ENCODE peak calls at places on chromosomes 5 and 9, in nine cellular contexts. X, Y, U, L, J, F, Q, M and K are unnamed samples.
A peak's percentile ranks its signal among the peaks of the same experiment; 100 is the strongest.

GRCh38 chr5:171562822-171563221 is 143.4 kb downstream of the FGF18 start:
- DNase-seq in F (no peak), Q (no peak), L (no peak), Y (no peak), J (no peak), U (no peak), M (no peak), X (no peak), K (no peak)

GRCh38 chr5:163658702-163659567 is 153.5 kb downstream of the MAT2B start:
- DNase-seq in L (peak; percentile 7), Y (no peak), J (no peak), U (no peak), F (no peak), M (peak; percentile 67), Q (no peak), X (peak; percentile 75), K (no peak)

GRCh38 chr9:131625848-131626670 is 80.7 kb downstream of the PRRT1B start:
- DNase-seq in Y (no peak), J (no peak), U (no peak), Q (no peak), X (no peak), M (peak; percentile 79), F (no peak), L (no peak), K (no peak)

GRCh38 chr9:38682713-38683112 is 37.2 kb downstream of the FAM240B start:
- DNase-seq in Y (no peak), J (no peak), M (no peak), U (peak; percentile 14), F (no peak), L (no peak), X (peak; percentile 93), Q (peak; percentile 92), K (peak; percentile 90)

GRCh38 chr9:108443741-108444140 is 412.0 kb downstream of the ACTL7B start:
- DNase-seq in U (no peak), F (no peak), X (peak; percentile 81), Y (no peak), J (no peak), M (no peak), L (no peak), Q (peak; percentile 81), K (no peak)

GRCh38 chr5:98108497-98108896 is 665.0 kb upstream of the RGMB start:
- DNase-seq in J (no peak), F (no peak), M (no peak), L (no peak), U (no peak), Y (no peak), X (peak; percentile 71), Q (peak; percentile 97), K (peak; percentile 39)

GRCh38 chr9:35792044-35792813 is 838 bp downstream of the NPR2 start:
- DNase-seq in X (no peak), F (no peak), Q (no peak), J (no peak), L (no peak), Y (no peak), U (no peak), M (no peak), K (no peak)

GRCh38 chr9:137606005-137606601 is 617 bp downstream of the ARRDC1 start:
- DNase-seq in L (peak; percentile 65), U (no peak), J (no peak), Q (no peak), X (peak; percentile 37), Y (no peak), M (peak; percentile 65), F (peak; percentile 53), K (no peak)

GRCh38 chr9:121652838-121653231 is 1.4 kb downstream of the DAB2IP start:
- DNase-seq in Y (no peak), U (no peak), X (no peak), F (no peak), L (no peak), Q (no peak), M (no peak), J (no peak), K (no peak)

GRCh38 chr9:121650220-121651013 is 1.0 kb upstream of the DAB2IP start:
- DNase-seq in Q (peak; percentile 53), L (peak; percentile 48), X (peak; percentile 76), M (peak; percentile 91), Y (no peak), J (no peak), F (peak; percentile 42), U (peak; percentile 27), K (peak; percentile 56)

GRCh38 chr9:121651295-121652036 is at the start of gene DAB2IP:
- DNase-seq in Q (peak; percentile 52), L (peak; percentile 67), F (no peak), X (peak; percentile 88), J (no peak), M (peak; percentile 93), U (no peak), Y (peak; percentile 47), K (peak; percentile 74)

GRCh38 chr9:121651014-121651294 is 480 bp upstream of the DAB2IP start:
- DNase-seq in L (no peak), X (no peak), U (no peak), J (no peak), M (no peak), Y (no peak), Q (no peak), F (no peak), K (no peak)

DNA sequence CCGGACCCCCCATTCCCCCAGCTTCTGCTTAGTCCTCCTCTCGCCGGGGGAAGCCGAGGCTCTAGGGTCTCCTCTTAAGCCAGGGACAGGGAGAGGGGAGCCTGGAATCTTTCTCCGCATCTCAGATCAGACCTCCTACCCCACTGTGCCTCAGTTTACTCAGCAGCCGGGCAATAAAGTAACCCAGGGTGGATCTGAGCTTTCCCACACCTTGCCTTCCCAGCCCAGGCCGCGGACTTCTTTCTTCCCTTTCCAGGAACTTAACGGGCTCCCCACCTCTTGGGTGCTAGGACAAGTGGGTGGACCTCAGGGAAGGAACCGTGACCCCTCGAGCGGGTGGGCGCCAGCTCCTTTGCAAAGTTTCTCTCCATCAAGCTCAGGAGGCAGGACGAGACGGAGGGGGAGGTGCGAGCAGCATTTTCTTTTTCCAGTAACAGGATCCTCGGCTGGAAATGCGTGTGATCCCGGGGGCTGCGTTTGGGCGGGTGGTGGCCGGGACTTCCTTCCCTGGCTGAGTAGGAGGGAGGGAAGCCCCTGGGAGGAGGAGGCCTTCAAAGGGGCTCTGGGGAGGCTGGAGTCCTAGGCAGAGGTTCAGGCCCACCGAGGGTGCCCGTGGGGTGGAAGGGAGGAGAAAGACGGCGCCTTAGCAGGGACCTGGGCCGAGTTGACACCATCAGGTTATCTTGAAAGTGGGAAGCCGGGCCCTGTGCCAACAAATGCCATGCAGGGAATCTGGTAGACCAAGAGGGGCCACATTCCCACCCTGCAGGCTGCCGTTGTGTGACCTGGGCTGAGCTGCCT is 803 bp downstream of the DAB2IP start:
- DNase-seq in U (no peak), X (peak; percentile 60), Q (no peak), L (no peak), M (peak; percentile 52), F (no peak), J (no peak), Y (no peak), K (no peak)
- H3K4me3 ChIP-seq in U (no peak overlapping the region), X (peak overlapping the region; percentile 67), Q (peak overlapping the region; percentile 78), L (peak overlapping the region; percentile 45), M (peak overlapping the region; percentile 59), F (peak overlapping the region; percentile 44), J (peak overlapping the region; percentile 75), Y (peak overlapping the region; percentile 56), K (peak overlapping the region; percentile 56)

GRCh38 chr5:158287643-158288228 is 428.8 kb upstream of the CLINT1 start:
- DNase-seq in Y (peak; percentile 25), U (no peak), M (no peak), L (no peak), X (peak; percentile 58), Q (peak; percentile 93), F (no peak), J (no peak), K (peak; percentile 68)

GRCh38 chr5:158283341-158283740 is 424.4 kb upstream of the CLINT1 start:
- DNase-seq in Q (no peak), M (no peak), L (no peak), J (no peak), U (no peak), Y (no peak), F (no peak), X (peak; percentile 27), K (no peak)

GRCh38 chr5:158284242-158284641 is 425.3 kb upstream of the CLINT1 start:
- DNase-seq in L (no peak), J (no peak), U (no peak), M (no peak), X (no peak), F (no peak), Q (no peak), Y (no peak), K (no peak)

GRCh38 chr5:158286827-158287226 is 427.9 kb upstream of the CLINT1 start:
- DNase-seq in X (no peak), Q (no peak), F (no peak), Y (no peak), U (no peak), J (no peak), M (no peak), L (no peak), K (peak; percentile 16)

GRCh38 chr5:158285771-158286170 is 426.8 kb upstream of the CLINT1 start:
- DNase-seq in U (no peak), L (no peak), Q (no peak), M (no peak), F (no peak), Y (no peak), X (no peak), J (no peak), K (no peak)
- H3K36me3 ChIP-seq in U (no peaks in the 10 kb centered on the region), L (no peaks in the 10 kb centered on the region), Q (no peaks in the 10 kb centered on the region), M (no peaks in the 10 kb centered on the region), F (no peaks in the 10 kb centered on the region), Y (no peaks in the 10 kb centered on the region), X (no peaks in the 10 kb centered on the region), J (no peaks in the 10 kb centered on the region), K (no peaks in the 10 kb centered on the region)

GRCh38 chr5:36017622-36018021 is 26.4 kb upstream of the UGT3A1 start:
- DNase-seq in Q (no peak), X (no peak), U (no peak), F (no peak), J (no peak), M (no peak), L (no peak), Y (no peak), K (no peak)

GRCh38 chr5:36017004-36017403 is 25.8 kb upstream of the UGT3A1 start:
- DNase-seq in L (no peak), M (no peak), X (no peak), F (no peak), Y (no peak), U (no peak), Q (no peak), J (peak; percentile 74), K (no peak)

GRCh38 chr5:36013182-36013581 is 22.0 kb upstream of the UGT3A1 start:
- DNase-seq in U (no peak), X (no peak), Q (no peak), F (no peak), J (no peak), L (no peak), M (no peak), Y (no peak), K (no peak)
- H3K9me3 ChIP-seq in U (no peaks in the 10 kb centered on the region), X (peaks cover 34% of the 10 kb centered on the region), Q (peaks cover 22% of the 10 kb centered on the region), F (peaks cover 5% of the 10 kb centered on the region), J (no peaks in the 10 kb centered on the region), L (no peaks in the 10 kb centered on the region), M (no peaks in the 10 kb centered on the region), Y (peaks cover 3% of the 10 kb centered on the region), K (peaks cover 32% of the 10 kb centered on the region)

GRCh38 chr5:40797273-40798011 is 732 bp downstream of the PRKAA1 start:
- DNase-seq in J (peak; percentile 25), L (peak; percentile 42), Q (peak; percentile 64), M (peak; percentile 91), U (peak; percentile 91), X (peak; percentile 79), Y (peak; percentile 71), F (peak; percentile 73), K (peak; percentile 86)

GRCh38 chr5:40799248-40799647 is 1.1 kb upstream of the PRKAA1 start:
- DNase-seq in J (no peak), Q (peak; percentile 14), F (no peak), U (peak; percentile 48), X (peak; percentile 57), L (no peak), M (no peak), Y (no peak), K (no peak)

GRCh38 chr5:40796487-40796889 is 1.7 kb downstream of the PRKAA1 start:
- DNase-seq in X (peak; percentile 71), F (no peak), U (no peak), Y (no peak), J (no peak), L (no peak), Q (peak; percentile 60), M (no peak), K (peak; percentile 10)

GRCh38 chr5:40798856-40799210 is 659 bp upstream of the PRKAA1 start:
- DNase-seq in M (no peak), U (no peak), F (no peak), X (no peak), J (no peak), L (no peak), Y (no peak), Q (peak; percentile 72), K (no peak)

GRCh38 chr5:40798012-40798855 is at the start of gene PRKAA1:
- DNase-seq in M (peak; percentile 98), U (peak; percentile 94), Y (peak; percentile 88), F (peak; percentile 83), J (peak; percentile 74), L (peak; percentile 83), X (peak; percentile 96), Q (peak; percentile 91), K (peak; percentile 92)
- H3K4me3 ChIP-seq in M (peak within 1 kb of the TSS; percentile 89), U (peak within 1 kb of the TSS; percentile 94), Y (peak within 1 kb of the TSS; percentile 89), F (peak within 1 kb of the TSS; percentile 88), J (peak within 1 kb of the TSS; percentile 100), L (peak within 1 kb of the TSS; percentile 49), X (peak within 1 kb of the TSS; percentile 97), Q (peak within 1 kb of the TSS; percentile 83), K (peak within 1 kb of the TSS; percentile 97)